ENCODE peak calls at places on chromosomes 4 and X, in seven cellular contexts. One of them, this sample, is unnamed.

GRCh38 chr4:23455482-23455881 is 434.4 kb downstream of the PPARGC1A start:
- DNase-seq in glutamatergic neuron: no peak
- DNase-seq in brain microvascular endothelial cell: no peak
- DNase-seq in cardiac fibroblast: peak; percentile 23
- DNase-seq in SK-N-SH: no peak
- DNase-seq in endothelial cell: peak; percentile 7
- DNase-seq in omental fat pad: no peak
- DNase-seq in this sample: peak; percentile 1

GRCh38 chr4:132587626-132588025 is 561.5 kb upstream of the PCDH10 start:
- DNase-seq in glutamatergic neuron: no peak
- DNase-seq in brain microvascular endothelial cell: no peak
- DNase-seq in cardiac fibroblast: peak; percentile 38
- DNase-seq in SK-N-SH: no peak
- DNase-seq in endothelial cell: no peak
- DNase-seq in omental fat pad: no peak
- DNase-seq in this sample: no peak

GRCh38 chr4:39280770-39281169 is 85.4 kb downstream of the RFC1 start:
- DNase-seq in glutamatergic neuron: no peak
- DNase-seq in brain microvascular endothelial cell: no peak
- DNase-seq in cardiac fibroblast: no peak
- DNase-seq in SK-N-SH: no peak
- DNase-seq in endothelial cell: no peak
- DNase-seq in omental fat pad: no peak
- DNase-seq in this sample: no peak

GRCh38 chr4:154503598-154503997 is 12.0 kb upstream of the DCHS2 start:
- DNase-seq in glutamatergic neuron: no peak
- DNase-seq in brain microvascular endothelial cell: no peak
- DNase-seq in cardiac fibroblast: peak; percentile 21
- DNase-seq in SK-N-SH: peak; percentile 17
- DNase-seq in endothelial cell: no peak
- DNase-seq in omental fat pad: no peak
- DNase-seq in this sample: no peak

GRCh38 chr4:142645478-142646108 is 200.5 kb downstream of the INPP4B start:
- DNase-seq in glutamatergic neuron: no peak
- DNase-seq in brain microvascular endothelial cell: peak; percentile 35
- DNase-seq in cardiac fibroblast: peak; percentile 56
- DNase-seq in SK-N-SH: no peak
- DNase-seq in endothelial cell: peak; percentile 23
- DNase-seq in omental fat pad: no peak
- DNase-seq in this sample: no peak

GRCh38 chr4:124037236-124037635 is 640.6 kb downstream of the SPRY1 start:
- DNase-seq in glutamatergic neuron: no peak
- DNase-seq in brain microvascular endothelial cell: no peak
- DNase-seq in cardiac fibroblast: no peak
- DNase-seq in SK-N-SH: no peak
- DNase-seq in endothelial cell: no peak
- DNase-seq in omental fat pad: no peak
- DNase-seq in this sample: no peak

GRCh38 chrX:9438950-9439494 is 25.8 kb upstream of the TBL1X start:
- DNase-seq in glutamatergic neuron: no peak
- DNase-seq in brain microvascular endothelial cell: peak; percentile 21
- DNase-seq in cardiac fibroblast: no peak
- DNase-seq in SK-N-SH: no peak
- DNase-seq in endothelial cell: no peak
- DNase-seq in omental fat pad: no peak
- DNase-seq in this sample: no peak

GRCh38 chrX:27823812-27824211 is 16.0 kb downstream of the MAGEB10 start:
- DNase-seq in glutamatergic neuron: no peak
- DNase-seq in brain microvascular endothelial cell: no peak
- DNase-seq in cardiac fibroblast: no peak
- DNase-seq in SK-N-SH: no peak
- DNase-seq in endothelial cell: no peak
- DNase-seq in omental fat pad: no peak
- DNase-seq in this sample: no peak

GRCh38 chrX:18927558-18927957 is 56.4 kb downstream of the PHKA2 start:
- DNase-seq in glutamatergic neuron: no peak
- DNase-seq in brain microvascular endothelial cell: no peak
- DNase-seq in cardiac fibroblast: no peak
- DNase-seq in SK-N-SH: no peak
- DNase-seq in endothelial cell: no peak
- DNase-seq in omental fat pad: no peak
- DNase-seq in this sample: no peak

GRCh38 chr4:147821555-147821954 is 89.7 kb downstream of the ARHGAP10 start:
- DNase-seq in glutamatergic neuron: no peak
- DNase-seq in brain microvascular endothelial cell: no peak
- DNase-seq in cardiac fibroblast: no peak
- DNase-seq in SK-N-SH: no peak
- DNase-seq in endothelial cell: no peak
- DNase-seq in omental fat pad: no peak
- DNase-seq in this sample: no peak

GRCh38 chr4:14879643-14880042 is 122.6 kb upstream of the CPEB2 start:
- DNase-seq in glutamatergic neuron: no peak
- DNase-seq in brain microvascular endothelial cell: no peak
- DNase-seq in cardiac fibroblast: no peak
- DNase-seq in SK-N-SH: no peak
- DNase-seq in endothelial cell: no peak
- DNase-seq in omental fat pad: no peak
- DNase-seq in this sample: no peak

GRCh38 chrX:145803508-145803907 is 14.1 kb upstream of the SLITRK2 start:
- DNase-seq in glutamatergic neuron: no peak
- DNase-seq in brain microvascular endothelial cell: no peak
- DNase-seq in cardiac fibroblast: no peak
- DNase-seq in SK-N-SH: no peak
- DNase-seq in endothelial cell: no peak
- DNase-seq in omental fat pad: no peak
- DNase-seq in this sample: no peak

GRCh38 chr4:82851902-82852750 is 38.8 kb downstream of the SEC31A start:
- DNase-seq in glutamatergic neuron: no peak
- DNase-seq in brain microvascular endothelial cell: no peak
- DNase-seq in cardiac fibroblast: peak; percentile 61
- DNase-seq in SK-N-SH: peak; percentile 7
- DNase-seq in endothelial cell: no peak
- DNase-seq in omental fat pad: no peak
- DNase-seq in this sample: no peak

GRCh38 chr4:54908744-54909143 is 216.7 kb downstream of the KDR start:
- DNase-seq in glutamatergic neuron: peak; percentile 24
- DNase-seq in brain microvascular endothelial cell: no peak
- DNase-seq in cardiac fibroblast: no peak
- DNase-seq in SK-N-SH: no peak
- DNase-seq in endothelial cell: no peak
- DNase-seq in omental fat pad: no peak
- DNase-seq in this sample: no peak

GRCh38 chr4:31366041-31366440 is 645.9 kb downstream of the PCDH7 start:
- DNase-seq in glutamatergic neuron: no peak
- DNase-seq in brain microvascular endothelial cell: peak; percentile 29
- DNase-seq in cardiac fibroblast: peak; percentile 20
- DNase-seq in SK-N-SH: no peak
- DNase-seq in endothelial cell: no peak
- DNase-seq in omental fat pad: no peak
- DNase-seq in this sample: no peak

GRCh38 chr4:89422441-89422950 is 114.9 kb upstream of the GPRIN3 start:
- DNase-seq in glutamatergic neuron: no peak
- DNase-seq in brain microvascular endothelial cell: no peak
- DNase-seq in cardiac fibroblast: no peak
- DNase-seq in SK-N-SH: no peak
- DNase-seq in endothelial cell: no peak
- DNase-seq in omental fat pad: no peak
- DNase-seq in this sample: no peak

GRCh38 chrX:109300415-109300814 is 181.5 kb downstream of the GUCY2F start:
- DNase-seq in glutamatergic neuron: no peak
- DNase-seq in brain microvascular endothelial cell: no peak
- DNase-seq in cardiac fibroblast: no peak
- DNase-seq in SK-N-SH: no peak
- DNase-seq in endothelial cell: no peak
- DNase-seq in omental fat pad: no peak
- DNase-seq in this sample: no peak

GRCh38 chrX:154484255-154485149 is 1.9 kb downstream of the UBL4A start:
- DNase-seq in glutamatergic neuron: no peak
- DNase-seq in brain microvascular endothelial cell: no peak
- DNase-seq in cardiac fibroblast: no peak
- DNase-seq in SK-N-SH: no peak
- DNase-seq in endothelial cell: no peak
- DNase-seq in omental fat pad: no peak
- DNase-seq in this sample: no peak

GRCh38 chr4:168440442-168441264 is 39.6 kb downstream of the DDX60L start:
- DNase-seq in glutamatergic neuron: no peak
- DNase-seq in brain microvascular endothelial cell: peak; percentile 59
- DNase-seq in cardiac fibroblast: peak; percentile 25
- DNase-seq in SK-N-SH: no peak
- DNase-seq in endothelial cell: no peak
- DNase-seq in omental fat pad: no peak
- DNase-seq in this sample: no peak

GRCh38 chr4:139887962-139888735 is 222.5 kb downstream of the MGST2 start:
- DNase-seq in glutamatergic neuron: no peak
- DNase-seq in brain microvascular endothelial cell: no peak
- DNase-seq in cardiac fibroblast: no peak
- DNase-seq in SK-N-SH: peak; percentile 23
- DNase-seq in endothelial cell: no peak
- DNase-seq in omental fat pad: no peak
- DNase-seq in this sample: no peak

GRCh38 chr4:38136604-38137003 is 176.4 kb downstream of the PTTG2 start:
- DNase-seq in glutamatergic neuron: no peak
- DNase-seq in brain microvascular endothelial cell: no peak
- DNase-seq in cardiac fibroblast: no peak
- DNase-seq in SK-N-SH: no peak
- DNase-seq in endothelial cell: no peak
- DNase-seq in omental fat pad: no peak
- DNase-seq in this sample: no peak
- TF ChIP-seq CTCF in glutamatergic neuron: no peak
- TF ChIP-seq CTCF in brain microvascular endothelial cell: peak; percentile 17
- TF ChIP-seq CTCF in cardiac fibroblast: no peak
- TF ChIP-seq CTCF in SK-N-SH: no peak
- TF ChIP-seq CTCF in endothelial cell: no peak
- TF ChIP-seq CTCF in omental fat pad: no peak
- TF ChIP-seq CTCF in this sample: no peak

DNA sequence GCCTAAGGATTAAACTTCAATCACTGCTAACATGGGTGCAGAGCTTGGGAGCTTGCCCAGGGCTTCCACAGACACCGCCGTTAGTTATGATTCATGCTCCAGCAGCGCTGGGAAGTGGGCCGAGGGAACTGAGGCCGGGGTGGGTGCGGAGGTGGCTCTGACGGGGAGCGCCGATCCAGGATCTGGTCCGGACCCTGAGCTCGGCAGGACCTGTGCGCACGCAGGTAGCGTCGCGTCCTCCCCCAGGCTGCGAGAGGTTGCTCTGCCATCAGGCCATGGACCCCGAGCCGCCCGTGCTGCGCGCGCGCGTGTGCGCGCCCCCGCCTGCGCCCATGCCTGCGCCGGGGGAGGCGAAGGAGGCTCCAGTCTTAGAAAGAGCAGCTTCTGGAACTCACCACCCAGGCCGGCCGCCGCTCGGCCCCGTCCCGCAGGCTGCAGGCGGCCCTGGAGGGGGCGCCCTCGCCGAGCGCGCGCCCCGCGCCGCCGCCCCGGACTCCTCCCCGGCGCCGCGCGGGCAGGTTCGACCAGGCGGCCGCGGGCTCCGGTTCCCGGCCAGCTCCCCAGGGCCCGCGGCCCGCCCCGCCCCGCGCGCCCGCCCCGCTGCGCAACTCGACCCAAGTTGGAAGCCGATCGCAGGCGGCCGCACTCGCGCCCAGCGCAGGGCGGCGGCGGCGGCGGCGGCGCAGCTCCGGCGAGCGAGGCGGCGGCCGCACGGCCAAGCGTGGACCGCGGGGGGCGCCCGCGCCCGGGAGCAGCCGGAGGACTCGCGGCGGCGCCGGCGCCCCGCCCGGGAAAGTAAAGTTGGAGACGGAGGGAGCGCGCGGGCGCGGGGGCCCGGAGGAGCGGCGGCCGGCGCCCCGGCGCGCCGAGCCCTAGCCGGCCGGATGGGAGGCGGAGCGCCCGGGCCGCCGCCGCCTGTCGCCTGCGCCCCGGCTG is 646 bp upstream of the ADRA2C start:
- DNase-seq in glutamatergic neuron: peak; percentile 65
- DNase-seq in brain microvascular endothelial cell: peak; percentile 37
- DNase-seq in cardiac fibroblast: peak; percentile 30
- DNase-seq in SK-N-SH: peak; percentile 91
- DNase-seq in endothelial cell: peak; percentile 65
- DNase-seq in omental fat pad: no peak
- DNase-seq in this sample: peak; percentile 53
- TF ChIP-seq CTCF in glutamatergic neuron: no peak
- TF ChIP-seq CTCF in brain microvascular endothelial cell: no peak
- TF ChIP-seq CTCF in cardiac fibroblast: no peak
- TF ChIP-seq CTCF in SK-N-SH: no peak
- TF ChIP-seq CTCF in endothelial cell: peak; percentile 14
- TF ChIP-seq CTCF in omental fat pad: no peak
- TF ChIP-seq CTCF in this sample: peak; percentile 52

GRCh38 chr4:71941001-71941400 is 90.8 kb upstream of the NPFFR2 start:
- DNase-seq in glutamatergic neuron: peak; percentile 19
- DNase-seq in brain microvascular endothelial cell: peak; percentile 7
- DNase-seq in cardiac fibroblast: peak; percentile 14
- DNase-seq in SK-N-SH: peak; percentile 17
- DNase-seq in endothelial cell: peak; percentile 21
- DNase-seq in omental fat pad: no peak
- DNase-seq in this sample: peak; percentile 10
- TF ChIP-seq CTCF in glutamatergic neuron: peak; percentile 67
- TF ChIP-seq CTCF in brain microvascular endothelial cell: peak; percentile 62
- TF ChIP-seq CTCF in cardiac fibroblast: peak; percentile 44
- TF ChIP-seq CTCF in SK-N-SH: peak; percentile 63
- TF ChIP-seq CTCF in endothelial cell: peak; percentile 50
- TF ChIP-seq CTCF in omental fat pad: no peak
- TF ChIP-seq CTCF in this sample: peak; percentile 66

DNA sequence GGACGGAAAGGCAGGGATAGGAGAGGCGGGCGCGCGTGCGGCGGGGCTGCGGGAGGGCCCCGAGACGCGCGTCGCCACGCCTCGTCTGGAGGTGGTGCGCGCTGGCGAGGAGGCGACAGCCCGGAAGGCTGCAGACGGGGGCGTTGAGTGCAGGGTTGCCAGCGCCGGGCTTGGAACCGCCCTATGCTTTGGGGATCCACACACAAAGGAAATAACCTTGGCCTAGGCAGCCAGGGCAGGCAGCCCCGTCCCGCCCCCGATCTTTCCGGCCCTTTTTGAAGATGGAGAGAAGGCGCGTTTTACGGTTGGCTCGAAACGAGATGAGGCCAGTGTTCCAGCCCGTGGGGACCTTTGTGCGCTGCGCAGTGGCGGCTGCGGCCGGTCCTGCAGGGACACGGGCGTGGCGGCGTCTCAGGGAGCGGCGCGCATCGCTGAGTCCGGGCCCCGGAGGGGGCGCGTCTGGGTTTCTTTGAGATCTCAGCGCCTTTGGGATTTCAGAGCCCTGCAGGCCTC is 50.8 kb upstream of the TRIM2 start:
- DNase-seq in glutamatergic neuron: peak; percentile 83
- DNase-seq in brain microvascular endothelial cell: peak; percentile 11
- DNase-seq in cardiac fibroblast: peak; percentile 18
- DNase-seq in SK-N-SH: peak; percentile 87
- DNase-seq in endothelial cell: peak; percentile 28
- DNase-seq in omental fat pad: no peak
- DNase-seq in this sample: peak; percentile 62
- TF ChIP-seq CTCF in glutamatergic neuron: peak; percentile 18
- TF ChIP-seq CTCF in brain microvascular endothelial cell: no peak
- TF ChIP-seq CTCF in cardiac fibroblast: no peak
- TF ChIP-seq CTCF in SK-N-SH: no peak
- TF ChIP-seq CTCF in endothelial cell: no peak
- TF ChIP-seq CTCF in omental fat pad: no peak
- TF ChIP-seq CTCF in this sample: peak; percentile 32

GRCh38 chr4:175459571-175459970 is 352.5 kb downstream of the GPM6A start:
- DNase-seq in glutamatergic neuron: no peak
- DNase-seq in brain microvascular endothelial cell: no peak
- DNase-seq in cardiac fibroblast: no peak
- DNase-seq in SK-N-SH: no peak
- DNase-seq in endothelial cell: no peak
- DNase-seq in omental fat pad: no peak
- DNase-seq in this sample: no peak
- TF ChIP-seq CTCF in glutamatergic neuron: no peak
- TF ChIP-seq CTCF in brain microvascular endothelial cell: no peak
- TF ChIP-seq CTCF in cardiac fibroblast: no peak
- TF ChIP-seq CTCF in SK-N-SH: no peak
- TF ChIP-seq CTCF in endothelial cell: no peak
- TF ChIP-seq CTCF in omental fat pad: no peak
- TF ChIP-seq CTCF in this sample: no peak